ENCODE peak calls at places on chromosomes 11 and 22, in five cellular contexts. K is ovary, M is adrenal gland, U is esophagus squamous epithelium, E is lower leg skin. W is an unnamed sample.

GRCh38 chr11:116793476-116794096 is 1.9 kb upstream of the APOA5 start:
- DNase-seq in K (no peak), M (no peak), E (peak), U (no peak), W (no peak)

GRCh38 chr11:8325905-8326304 is 62.2 kb upstream of the LMO1 start:
- DNase-seq in U (no peak), M (no peak), K (no peak), E (no peak), W (no peak)

GRCh38 chr22:50729391-50730012 is 8.5 kb upstream of the ACR start:
- DNase-seq in M (no peak), E (peak), U (no peak), K (peak), W (peak)

GRCh38 chr11:117099681-117100080 is 1.5 kb upstream of the SIK3 start:
- DNase-seq in U (no peak), M (no peak), E (no peak), K (no peak), W (no peak)

GRCh38 chr11:119774180-119774763 is 45.3 kb upstream of the NECTIN1 start:
- DNase-seq in K (no peak), U (no peak), M (peak), E (no peak), W (no peak)

GRCh38 chr22:17418890-17419324 is 49.6 kb downstream of the CECR2 start:
- DNase-seq in U (no peak), E (no peak), M (no peak), K (no peak), W (no peak)

GRCh38 chr22:20087319-20088262 is 7.5 kb downstream of the DGCR8 start:
- DNase-seq in M (no peak), E (no peak), U (no peak), K (no peak), W (no peak)

GRCh38 chr11:113201055-113201818 is 113.1 kb upstream of the TTC12 start:
- DNase-seq in E (no peak), M (no peak), K (no peak), U (no peak), W (no peak)

GRCh38 chr22:22825213-22825593 is 62.4 kb upstream of the IGLL5 start:
- DNase-seq in E (no peak), U (no peak), M (no peak), K (no peak), W (no peak)

GRCh38 chr11:131991606-131992005 is 621.2 kb downstream of the NTM start:
- DNase-seq in K (no peak), M (no peak), E (no peak), U (no peak), W (no peak)

GRCh38 chr11:17423533-17424310 is 35.3 kb upstream of the KCNJ11 start:
- DNase-seq in E (no peak), M (no peak), K (no peak), U (no peak), W (no peak)

GRCh38 chr11:126415128-126415527 is 59.6 kb downstream of the ST3GAL4 start:
- DNase-seq in M (peak), K (peak), E (peak), U (no peak), W (no peak)

GRCh38 chr11:118435233-118435892 is 929 bp upstream of the KMT2A start:
- DNase-seq in M (peak), E (peak), U (no peak), K (peak), W (peak)

GRCh38 chr22:42074846-42075245 is 798 bp downstream of the PHETA2 start:
- DNase-seq in M (no peak), E (peak), U (no peak), K (no peak), W (no peak)

GRCh38 chr11:10042699-10043098 is 251.3 kb downstream of the SBF2 start:
- DNase-seq in U (no peak), E (no peak), K (no peak), M (no peak), W (no peak)

GRCh38 chr11:81030186-81030585 is 1589.4 kb upstream of the TENM4 start:
- DNase-seq in K (no peak), E (no peak), M (no peak), U (no peak), W (no peak)

GRCh38 chr11:86670179-86670578 is 2.2 kb downstream of the ME3 start:
- DNase-seq in M (no peak), E (no peak), U (no peak), K (no peak), W (no peak)

GRCh38 chr11:76761959-76762358 is 21.2 kb upstream of the TSKU start:
- DNase-seq in U (no peak), E (no peak), K (no peak), M (no peak), W (no peak)

GRCh38 chr11:76836613-76837291 is 24.0 kb upstream of the ACER3 start:
- DNase-seq in M (no peak), K (no peak), E (no peak), U (no peak), W (no peak)

GRCh38 chr11:101912823-101913284 is 2.0 kb upstream of the CEP126 start:
- DNase-seq in U (no peak), K (no peak), M (no peak), E (no peak), W (no peak)

GRCh38 chr11:60016881-60017280 is at the start of gene OOSP4B:
- DNase-seq in U (no peak), M (no peak), K (no peak), E (no peak), W (no peak)

GRCh38 chr11:3159296-3160190 is 5.6 kb downstream of the OSBPL5 start:
- DNase-seq in K (peak), M (peak), U (no peak), E (no peak), W (peak)

GRCh38 chr11:117546431-117547160 is 218.9 kb downstream of the CEP164 start:
- DNase-seq in K (no peak), E (no peak), M (no peak), U (no peak), W (no peak)

GRCh38 chr11:126601136-126601535 is 245.7 kb downstream of the ST3GAL4 start:
- DNase-seq in E (no peak), M (no peak), K (no peak), U (no peak), W (no peak)

GRCh38 chr22:35632902-35633301 is 15.3 kb upstream of the APOL6 start:
- DNase-seq in K (no peak), E (no peak), M (no peak), U (no peak), W (no peak)

GRCh38 chr22:48004936-48005335 is 1242.5 kb downstream of the TBC1D22A start:
- DNase-seq in M (no peak), E (no peak), K (no peak), U (no peak), W (no peak)

GRCh38 chr11:134522782-134523570 is 110.9 kb upstream of the B3GAT1 start:
- DNase-seq in E (no peak), M (no peak), U (no peak), K (no peak), W (no peak)

GRCh38 chr22:21641417-21641794 is 696 bp upstream of the SDF2L1 start:
- DNase-seq in E (no peak), U (no peak), K (peak), M (peak), W (peak)

GRCh38 chr11:13535819-13536218 is 40.0 kb upstream of the PTH start:
- DNase-seq in K (no peak), E (no peak), M (no peak), U (no peak), W (no peak)

GRCh38 chr11:70145841-70146240 is 57.3 kb upstream of the FADD start:
- DNase-seq in U (no peak), M (no peak), K (no peak), E (no peak), W (no peak)

GRCh38 chr11:130023204-130023603 is 20.6 kb upstream of the PRDM10 start:
- DNase-seq in M (no peak), E (no peak), U (no peak), K (no peak), W (no peak)

GRCh38 chr11:18010977-18011586 is 1.8 kb downstream of the SERGEF start:
- DNase-seq in K (no peak), M (no peak), U (no peak), E (no peak), W (no peak)

GRCh38 chr22:41140365-41140957 is 48.1 kb downstream of the EP300 start:
- DNase-seq in K (no peak), E (no peak), M (peak), U (no peak), W (peak)

GRCh38 chr11:111429066-111429506 is 50.0 kb upstream of the POU2AF1 start:
- DNase-seq in E (peak), M (peak), U (no peak), K (peak), W (no peak)

GRCh38 chr11:47213985-47214564 is 699 bp upstream of the DDB2 start:
- DNase-seq in E (peak), U (peak), K (peak), M (peak), W (peak)
- TF ChIP-seq POLR2A in E (no peak), U (no peak), K (peak), M (peak), W (peak)

GRCh38 chr22:38737302-38738060 is 18.3 kb downstream of the SUN2 start:
- DNase-seq in M (no peak), K (no peak), U (no peak), E (no peak), W (no peak)
- TF ChIP-seq POLR2A in M (no peak), K (no peak), U (no peak), E (no peak), W (no peak)

DNA sequence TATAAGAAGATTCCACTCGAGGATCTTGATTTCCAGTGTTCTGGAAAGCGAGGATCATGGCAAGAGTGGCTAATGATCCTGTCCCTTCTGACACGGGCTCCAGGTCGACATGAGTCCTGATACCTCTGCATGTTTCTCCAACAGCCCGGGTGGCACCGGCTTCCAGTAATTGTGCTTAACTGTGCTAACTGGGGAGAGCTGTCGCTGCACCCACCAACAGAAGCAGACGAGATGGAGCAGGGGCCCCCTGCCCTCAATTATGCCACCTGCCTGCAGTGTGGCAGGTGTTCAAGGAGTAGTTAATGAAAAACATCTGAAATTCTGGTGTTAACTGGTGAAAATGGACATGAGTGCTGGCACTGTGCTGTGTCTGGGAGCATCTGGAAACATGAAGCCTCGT is 6.2 kb downstream of the MRPL21 start:
- DNase-seq in E (no peak), M (no peak), K (no peak), U (no peak), W (no peak)
- TF ChIP-seq POLR2A in E (no peak), M (no peak), K (no peak), U (no peak), W (no peak)

GRCh38 chr11:65383778-65384177 is 1.3 kb upstream of the SLC25A45 start:
- DNase-seq in K (no peak), E (no peak), M (peak), U (no peak), W (no peak)

GRCh38 chr11:65382804-65383368 is 440 bp upstream of the SLC25A45 start:
- DNase-seq in M (no peak), K (no peak), E (no peak), U (no peak), W (no peak)

GRCh38 chr11:65380460-65381126 is 1.9 kb downstream of the SLC25A45 start:
- DNase-seq in M (no peak), E (no peak), U (no peak), K (no peak), W (no peak)

GRCh38 chr11:65381721-65382035 is 768 bp downstream of the SLC25A45 start:
- DNase-seq in M (peak), E (no peak), K (no peak), U (no peak), W (peak)

DNA sequence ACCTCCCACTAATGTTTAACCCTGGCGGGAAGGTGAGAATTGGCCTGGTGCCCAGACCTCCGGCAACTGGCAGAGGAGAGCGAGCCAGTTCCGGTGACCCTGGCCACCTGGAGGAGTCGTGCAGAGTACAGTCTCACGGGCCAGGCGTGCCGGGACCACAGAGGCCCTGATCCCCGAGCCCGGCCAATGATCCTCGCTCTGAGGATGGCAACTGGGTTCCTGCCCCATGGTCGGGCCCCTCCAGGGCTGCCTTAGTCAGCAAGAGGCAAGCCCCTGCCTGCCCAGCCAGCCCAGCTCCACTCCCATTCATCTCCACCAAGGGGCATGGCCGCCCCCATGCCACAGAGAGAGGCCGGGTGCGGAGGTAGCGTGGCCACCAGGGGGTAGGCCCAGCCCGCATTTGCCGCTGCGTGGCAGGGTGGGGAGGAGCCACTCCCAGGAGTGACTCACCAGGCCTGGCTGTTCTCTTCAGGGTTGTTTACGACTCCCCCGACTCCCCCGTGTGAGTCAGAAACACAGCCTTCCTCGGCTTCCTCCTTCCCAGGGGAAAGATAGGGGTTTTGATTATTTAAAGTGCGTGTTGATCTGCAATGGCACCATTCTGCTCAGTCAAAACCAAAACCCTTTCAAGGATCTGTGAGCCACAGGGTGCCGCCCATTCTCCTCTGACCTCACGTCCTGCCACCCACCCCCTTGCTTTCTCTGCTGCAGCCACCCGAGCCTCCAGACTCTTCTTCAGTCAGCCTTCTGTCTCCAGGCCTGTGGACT is at the start of gene SLC25A45:
- DNase-seq in E (peak), K (peak), M (peak), U (peak), W (peak)
- TF ChIP-seq POLR2A in E (no peak), K (peak), M (peak), U (no peak), W (no peak)

DNA sequence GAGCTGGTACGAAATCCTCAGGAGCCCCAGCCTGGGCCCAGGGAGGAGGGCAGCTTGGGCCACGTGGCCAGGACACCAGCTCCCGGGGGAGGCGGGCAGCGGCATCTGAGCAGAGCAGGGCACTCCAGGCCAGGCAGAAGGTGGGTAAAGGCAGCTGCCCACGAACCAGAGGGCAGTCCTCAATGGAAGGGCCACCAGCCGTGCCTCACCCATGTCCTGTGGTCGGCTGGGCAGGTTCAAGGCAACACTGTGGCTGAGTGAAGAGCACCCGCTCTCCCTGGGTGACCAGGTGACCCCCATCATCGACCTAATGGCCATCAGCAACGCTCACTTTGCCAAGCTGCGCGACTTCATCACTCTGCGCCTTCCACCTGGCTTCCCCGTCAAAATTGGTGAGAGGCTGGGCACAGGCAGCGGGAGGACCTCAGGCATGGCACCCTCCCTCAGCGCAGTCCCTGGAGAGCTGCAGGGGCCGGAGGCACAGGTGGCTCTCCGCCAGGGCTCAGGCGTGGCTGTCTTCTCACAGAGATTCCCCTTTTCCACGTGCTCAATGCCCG is 2.5 kb upstream of the SSH3 start:
- DNase-seq in U (no peak), K (peak), E (no peak), M (no peak), W (no peak)
- TF ChIP-seq POLR2A in U (no peak), K (no peak), E (no peak), M (no peak), W (no peak)

GRCh38 chr22:46752286-46752685 is 10.2 kb upstream of the TBC1D22A start:
- DNase-seq in E (no peak), U (no peak), M (no peak), K (no peak), W (no peak)
- TF ChIP-seq POLR2A in E (no peak), U (no peak), M (no peak), K (no peak), W (no peak)

GRCh38 chr11:61134801-61135257 is 26.4 kb downstream of the VPS37C start:
- DNase-seq in K (no peak), U (no peak), M (no peak), E (no peak), W (no peak)
- TF ChIP-seq POLR2A in K (no peak), U (no peak), M (no peak), E (no peak), W (no peak)

DNA sequence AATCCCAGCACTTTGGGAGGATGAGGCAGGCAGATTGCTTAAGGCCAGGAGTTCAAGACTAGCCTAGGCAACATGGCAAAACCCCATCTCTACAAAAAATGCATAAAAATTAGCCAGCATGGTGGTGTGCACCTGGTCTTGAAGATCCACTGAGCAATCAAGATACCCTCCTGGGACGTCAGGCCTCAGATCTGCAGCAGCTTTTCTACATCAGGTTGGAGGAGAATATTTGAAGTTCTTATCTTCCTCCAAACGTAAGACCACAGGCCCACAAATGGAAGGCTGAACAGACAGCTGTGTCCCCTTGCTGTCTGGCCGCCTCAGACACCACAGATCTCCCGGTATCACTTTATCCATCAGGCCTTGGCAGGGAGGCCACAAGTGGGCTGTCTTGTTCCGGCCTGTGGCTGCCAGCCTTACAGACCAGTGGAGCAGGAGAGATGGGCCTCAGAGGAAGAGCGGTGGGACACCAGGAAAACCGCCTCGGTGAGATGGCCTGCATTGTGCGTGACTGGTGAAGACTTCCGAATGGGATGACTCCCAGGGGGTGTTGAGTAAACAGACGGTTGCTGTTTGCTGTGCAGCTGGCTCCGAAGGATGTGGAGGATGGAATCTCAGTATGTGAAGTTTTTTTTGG is 15.9 kb downstream of the UBASH3B start:
- DNase-seq in E (no peak), K (no peak), M (no peak), U (no peak), W (no peak)
- TF ChIP-seq POLR2A in E (no peak), K (no peak), M (no peak), U (no peak), W (no peak)